ENCODE peak calls at places on chromosomes 5 and 9, in nine cellular contexts. R, P, U, O, M, E, S, V and T are unnamed samples.

GRCh38 chr9:36164361-36164760 is 4.8 kb upstream of the CCIN start:
- DNase-seq in R (no peak), P (no peak), U (no peak), O (no peak), M (no peak), E (no peak), S (no peak), V (no peak), T (no peak)

GRCh38 chr5:115033861-115034260 is 135.8 kb downstream of the TRIM36 start:
- DNase-seq in R (no peak), P (no peak), U (no peak), O (no peak), M (no peak), E (no peak), S (no peak), V (peak; percentile 66), T (no peak)

GRCh38 chr5:169006206-169006605 is 294.7 kb downstream of the SLIT3 start:
- DNase-seq in R (no peak), P (no peak), U (no peak), O (no peak), M (no peak), E (no peak), S (no peak), V (no peak), T (no peak)

GRCh38 chr9:79542735-79543504 is 28.8 kb upstream of the TLE4 start:
- DNase-seq in R (no peak), P (no peak), U (no peak), O (no peak), M (no peak), E (no peak), S (no peak), V (no peak), T (no peak)

GRCh38 chr5:171313481-171314206 is 4.6 kb downstream of the TLX3 start:
- DNase-seq in R (no peak), P (no peak), U (no peak), O (no peak), M (no peak), E (no peak), S (no peak), V (no peak), T (no peak)

GRCh38 chr9:134213508-134214394 is 49.4 kb upstream of the RNU6ATAC start:
- DNase-seq in R (no peak), P (no peak), U (no peak), O (peak; percentile 51), M (no peak), E (no peak), S (no peak), V (no peak), T (no peak)

GRCh38 chr5:81759632-81760005 is 8.7 kb upstream of the SSBP2 start:
- DNase-seq in R (no peak), P (no peak), U (no peak), O (no peak), M (no peak), E (no peak), S (no peak), V (no peak), T (no peak)

GRCh38 chr9:123607987-123608565 is 252.1 kb downstream of the CRB2 start:
- DNase-seq in R (no peak), P (peak; percentile 74), U (no peak), O (no peak), M (no peak), E (no peak), S (no peak), V (no peak), T (no peak)

GRCh38 chr5:38369692-38370091 is 111.3 kb downstream of the EGFLAM start:
- DNase-seq in R (no peak), P (no peak), U (no peak), O (no peak), M (no peak), E (no peak), S (no peak), V (no peak), T (no peak)

GRCh38 chr9:14051459-14051858 is 262.5 kb downstream of the NFIB start:
- DNase-seq in R (no peak), P (no peak), U (no peak), O (no peak), M (no peak), E (no peak), S (no peak), V (no peak), T (no peak)

GRCh38 chr5:116032094-116032517 is at the start of gene ARL14EPL:
- DNase-seq in R (peak; percentile 35), P (peak; percentile 39), U (no peak), O (no peak), M (no peak), E (no peak), S (peak; percentile 55), V (no peak), T (no peak)